ENCODE peak calls at places on chromosomes 1 and 21, in four cellular contexts. U is K562, M is H1, S is A549. A is an unnamed sample.

GRCh38 chr1:70863256-70863655 is 184.4 kb downstream of the PTGER3 start:
- DNase-seq in U (no peak), M (no peak), S (no peak), A (no peak)

GRCh38 chr1:155093938-155094621 is 15.4 kb downstream of the EFNA3 start:
- DNase-seq in U (peak), M (peak), S (no peak), A (no peak)

GRCh38 chr1:44407430-44408180 is 2.5 kb downstream of the RNF220 start:
- DNase-seq in U (no peak), M (peak), S (no peak), A (no peak)

GRCh38 chr1:204637985-204638356 is 47.6 kb downstream of the LRRN2 start:
- DNase-seq in U (no peak), M (no peak), S (no peak), A (no peak)

GRCh38 chr1:212167098-212167497 is 118.1 kb upstream of the PPP2R5A start:
- DNase-seq in U (peak), M (no peak), S (no peak), A (no peak)

GRCh38 chr1:209318302-209319056 is 265.0 kb upstream of the CAMK1G start:
- DNase-seq in U (no peak), M (no peak), S (no peak), A (no peak)

GRCh38 chr1:2405588-2406295 is 6.6 kb downstream of the PEX10 start:
- DNase-seq in U (no peak), M (no peak), S (no peak), A (no peak)

GRCh38 chr21:14877581-14878228 is 187.1 kb downstream of the NRIP1 start:
- DNase-seq in U (peak), M (no peak), S (no peak), A (no peak)

GRCh38 chr21:28339403-28339802 is 653.3 kb downstream of the LTN1 start:
- DNase-seq in U (no peak), M (no peak), S (no peak), A (no peak)

GRCh38 chr1:242651817-242652216 is 127.3 kb upstream of the PLD5 start:
- DNase-seq in U (no peak), M (peak), S (no peak), A (no peak)

GRCh38 chr21:35825370-35825769 is 235.0 kb downstream of the SETD4 start:
- DNase-seq in U (no peak), M (peak), S (no peak), A (no peak)

GRCh38 chr1:40257313-40257687 is 736 bp upstream of the ZMPSTE24 start:
- DNase-seq in U (no peak), M (no peak), S (no peak), A (no peak)

GRCh38 chr21:42081138-42081537 is 10.0 kb downstream of the UMODL1 start:
- DNase-seq in U (no peak), M (no peak), S (no peak), A (no peak)

GRCh38 chr1:52667984-52668383 is 30.2 kb downstream of the COA7 start:
- DNase-seq in U (no peak), M (no peak), S (no peak), A (no peak)

GRCh38 chr1:5992814-5993552 is 758 bp upstream of the NPHP4 start:
- DNase-seq in U (peak), M (no peak), S (no peak), A (no peak)

DNA sequence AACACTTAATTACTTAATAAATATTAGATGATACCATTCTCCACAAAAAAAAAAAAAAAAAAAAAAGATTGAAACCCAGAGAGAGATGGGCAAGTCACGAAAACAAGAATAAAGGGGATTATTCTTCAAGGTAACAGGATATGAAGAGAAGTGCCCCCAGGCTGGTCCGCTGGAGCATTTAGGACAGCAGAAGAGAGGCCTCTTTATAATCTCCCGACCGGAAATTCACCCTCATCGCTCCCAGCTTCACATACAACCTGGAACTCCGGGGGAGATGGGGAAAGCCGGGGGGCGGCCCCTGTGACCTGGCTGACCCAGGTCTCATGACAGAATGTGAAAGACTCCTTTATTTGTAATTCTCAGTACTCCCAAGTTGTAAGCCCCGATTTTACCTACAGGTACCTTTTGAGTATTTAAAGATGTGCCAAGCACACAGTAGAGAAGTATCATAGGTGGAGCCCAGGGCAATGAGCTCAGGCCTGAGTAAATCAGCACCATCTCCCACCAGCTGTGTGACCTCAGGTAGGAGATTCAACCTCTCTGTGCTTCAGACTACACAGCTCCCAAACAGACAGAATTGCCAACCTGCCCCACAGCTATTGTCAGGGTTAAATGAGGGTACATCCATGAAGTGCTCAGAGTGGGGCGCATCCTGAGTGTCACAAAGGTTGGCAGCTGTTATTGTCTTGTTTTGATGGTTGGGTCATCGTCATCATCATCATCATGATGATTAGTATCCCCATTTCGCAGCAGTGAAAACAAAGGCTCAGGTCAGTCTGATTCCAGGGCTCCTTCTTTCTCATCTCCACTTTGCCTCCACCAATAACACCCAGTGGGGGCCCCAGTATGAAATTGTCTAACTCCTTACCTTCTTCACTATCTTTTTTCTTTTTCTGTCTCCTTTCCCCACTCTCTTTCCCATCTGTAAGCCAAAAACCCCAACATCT is 148.4 kb downstream of the PSMG1 start:
- DNase-seq in U (no peak), M (no peak), S (no peak), A (no peak)
- H3K4me2 ChIP-seq in U (no peak), M (no peak), S (no peak), A (no peak)

GRCh38 chr21:33455858-33456446 is 23.8 kb downstream of the TMEM50B start:
- DNase-seq in U (no peak), M (no peak), S (no peak), A (no peak)
- TF ChIP-seq CHD2 in U (no peak), M (no peak), S (no peak), A (no peak)

GRCh38 chr1:24763671-24764070 is 18.4 kb downstream of the CLIC4 start:
- DNase-seq in U (no peak), M (no peak), S (no peak), A (no peak)

GRCh38 chr1:24764439-24764838 is 19.2 kb downstream of the CLIC4 start:
- DNase-seq in U (no peak), M (no peak), S (no peak), A (no peak)

GRCh38 chr1:24767351-24767750 is 22.1 kb downstream of the CLIC4 start:
- DNase-seq in U (no peak), M (no peak), S (no peak), A (no peak)

GRCh38 chr1:24765308-24765988 is 20.2 kb downstream of the CLIC4 start:
- DNase-seq in U (peak), M (peak), S (no peak), A (no peak)

GRCh38 chr1:24764848-24765247 is 19.6 kb downstream of the CLIC4 start:
- DNase-seq in U (no peak), M (no peak), S (no peak), A (no peak)
- H3K4me2 ChIP-seq in U (no peak), M (no peak), S (peak), A (no peak)

GRCh38 chr1:160352555-160352954 is 9.4 kb downstream of the NCSTN start:
- DNase-seq in U (no peak), M (no peak), S (no peak), A (no peak)
- TF ChIP-seq CHD2 in U (no peak), M (no peak), S (no peak), A (no peak)

GRCh38 chr1:184283999-184284398 is 102.8 kb upstream of the C1orf21 start:
- DNase-seq in U (no peak), M (no peak), S (no peak), A (no peak)
- H3K4me2 ChIP-seq in U (no peak), M (no peak), S (no peak), A (no peak)